ENCODE peak calls at places on chromosomes 13 and 19, in eight cellular contexts. X, I, A, B, R, L, K and T are unnamed samples.

GRCh38 chr19:28014821-28015405 is 1198.0 kb downstream of the UQCRFS1 start:
- DNase-seq in X (no peak), I (no peak), A (no peak), B (no peak), R (no peak), L (no peak), K (no peak), T (no peak)

GRCh38 chr13:33644607-33645543 is 173.1 kb upstream of the RFC3 start:
- DNase-seq in X (no peak), I (no peak), A (no peak), B (peak; percentile 75), R (no peak), L (no peak), K (no peak), T (no peak)

GRCh38 chr13:101309014-101309619 is 107.2 kb downstream of the NALCN start:
- DNase-seq in X (no peak), I (no peak), A (no peak), B (no peak), R (no peak), L (no peak), K (no peak), T (no peak)

GRCh38 chr19:3012522-3013260 is 16.4 kb downstream of the TLE2 start:
- DNase-seq in X (peak; percentile 36), I (no peak), A (no peak), B (no peak), R (no peak), L (no peak), K (no peak), T (no peak)

GRCh38 chr19:40274585-40275544 is 10.3 kb downstream of the AKT2 start:
- DNase-seq in X (no peak), I (peak; percentile 54), A (no peak), B (peak; percentile 82), R (no peak), L (no peak), K (no peak), T (no peak)

GRCh38 chr13:66348745-66349720 is 881.1 kb downstream of the PCDH9 start:
- DNase-seq in X (no peak), I (no peak), A (no peak), B (no peak), R (no peak), L (no peak), K (no peak), T (no peak)

GRCh38 chr19:1274081-1274851 is 1.1 kb upstream of the FAM174C start:
- DNase-seq in X (no peak), I (no peak), A (no peak), B (peak; percentile 58), R (no peak), L (no peak), K (no peak), T (no peak)

GRCh38 chr13:61142506-61142905 is 273.1 kb downstream of the PCDH20 start:
- DNase-seq in X (no peak), I (no peak), A (no peak), B (no peak), R (no peak), L (no peak), K (no peak), T (no peak)

GRCh38 chr19:42441047-42441440 is 1.7 kb downstream of the CXCL17 start:
- DNase-seq in X (no peak), I (no peak), A (no peak), B (peak; percentile 58), R (no peak), L (no peak), K (no peak), T (no peak)

GRCh38 chr13:85586422-85586831 is 212.8 kb downstream of the SLITRK6 start:
- DNase-seq in X (no peak), I (no peak), A (no peak), B (no peak), R (no peak), L (no peak), K (no peak), T (no peak)

GRCh38 chr13:40388617-40389016 is 277.8 kb downstream of the FOXO1 start:
- DNase-seq in X (no peak), I (peak; percentile 80), A (no peak), B (no peak), R (no peak), L (no peak), K (no peak), T (peak; percentile 75)

GRCh38 chr13:50592412-50593145 is 250.9 kb downstream of the DLEU7 start:
- DNase-seq in X (no peak), I (no peak), A (no peak), B (no peak), R (no peak), L (no peak), K (no peak), T (no peak)

GRCh38 chr19:13396256-13397080 is 109.8 kb downstream of the CACNA1A start:
- DNase-seq in X (peak; percentile 78), I (peak; percentile 10), A (peak; percentile 27), B (no peak), R (no peak), L (no peak), K (peak; percentile 59), T (no peak)

GRCh38 chr19:56091751-56092546 is 29.1 kb downstream of the ZNF787 start:
- DNase-seq in X (no peak), I (no peak), A (peak; percentile 61), B (no peak), R (no peak), L (no peak), K (no peak), T (no peak)

GRCh38 chr13:75896271-75896670 is 260.1 kb downstream of the LMO7 start:
- DNase-seq in X (no peak), I (no peak), A (no peak), B (no peak), R (no peak), L (no peak), K (no peak), T (no peak)

GRCh38 chr19:22832031-22832762 is at the start of gene ZNF723:
- DNase-seq in X (no peak), I (no peak), A (no peak), B (no peak), R (no peak), L (peak; percentile 82), K (no peak), T (no peak)

GRCh38 chr13:113900646-113901045 is 36.8 kb upstream of the GAS6 start:
- DNase-seq in X (no peak), I (no peak), A (no peak), B (no peak), R (no peak), L (peak; percentile 63), K (no peak), T (no peak)

GRCh38 chr13:85590231-85590931 is 208.8 kb downstream of the SLITRK6 start:
- DNase-seq in X (no peak), I (no peak), A (no peak), B (no peak), R (no peak), L (no peak), K (no peak), T (no peak)

GRCh38 chr13:43085545-43085944 is 62.2 kb downstream of the DNAJC15 start:
- DNase-seq in X (no peak), I (peak; percentile 45), A (peak; percentile 8), B (no peak), R (no peak), L (no peak), K (no peak), T (no peak)
- TF ChIP-seq CTCF in X (peak; percentile 34), I (peak; percentile 78), A (peak; percentile 50), B (peak; percentile 17), R (peak; percentile 43), L (peak; percentile 70), K (peak; percentile 54), T (peak; percentile 76)

GRCh38 chr13:45441633-45442032 is 23.1 kb upstream of the COG3 start:
- DNase-seq in X (no peak), I (no peak), A (no peak), B (no peak), R (no peak), L (no peak), K (no peak), T (no peak)
- TF ChIP-seq CTCF in X (no peak), I (no peak), A (no peak), B (no peak), R (no peak), L (peak; percentile 43), K (no peak), T (no peak)

DNA sequence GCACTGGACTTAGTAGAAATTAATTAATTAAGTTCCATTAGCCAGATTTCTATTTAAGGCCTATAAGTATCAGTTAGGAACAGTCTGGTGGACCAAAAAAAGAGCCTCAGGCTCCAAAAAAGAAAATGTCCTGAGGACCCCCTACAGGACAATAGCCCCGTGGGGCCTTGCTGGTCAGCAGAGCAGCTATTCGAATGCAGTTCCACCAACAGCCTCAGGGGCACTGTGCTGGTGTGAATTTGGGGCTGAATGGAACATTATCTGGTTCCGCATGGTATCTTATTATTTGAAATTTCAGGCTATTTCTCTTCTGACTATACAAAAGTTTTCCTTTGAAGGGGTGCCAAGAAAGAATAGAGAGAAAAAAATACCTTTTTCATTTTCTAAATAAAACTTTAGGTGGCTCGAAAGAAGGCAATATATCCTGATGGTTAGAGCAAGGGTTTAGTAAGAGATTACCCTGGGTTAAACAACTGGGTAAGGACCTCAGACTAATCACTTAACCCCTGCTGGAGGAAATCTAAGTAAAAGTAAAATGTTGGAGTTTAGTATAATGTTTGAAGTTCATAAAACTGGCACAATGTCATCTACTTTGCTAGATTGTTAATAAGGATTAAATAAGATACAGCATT is 147.2 kb downstream of the MIPEP start:
- DNase-seq in X (peak; percentile 64), I (no peak), A (peak; percentile 44), B (no peak), R (no peak), L (no peak), K (peak; percentile 32), T (no peak)
- TF ChIP-seq CTCF in X (peak; percentile 49), I (peak; percentile 42), A (peak; percentile 16), B (peak; percentile 39), R (no peak), L (peak; percentile 45), K (peak; percentile 64), T (no peak)

GRCh38 chr13:23723463-23723862 is 153.3 kb downstream of the TNFRSF19 start:
- DNase-seq in X (no peak), I (no peak), A (no peak), B (no peak), R (no peak), L (no peak), K (no peak), T (no peak)
- TF ChIP-seq CTCF in X (no peak), I (no peak), A (no peak), B (no peak), R (no peak), L (no peak), K (no peak), T (no peak)

GRCh38 chr19:58228584-58229254 is at the start of gene ZNF544:
- DNase-seq in X (peak; percentile 81), I (peak; percentile 63), A (peak; percentile 75), B (peak; percentile 89), R (no peak), L (peak; percentile 89), K (peak; percentile 71), T (peak; percentile 43)

GRCh38 chr19:58227964-58228583 is 640 bp upstream of the ZNF544 start:
- DNase-seq in X (no peak), I (no peak), A (no peak), B (no peak), R (no peak), L (no peak), K (no peak), T (no peak)

DNA sequence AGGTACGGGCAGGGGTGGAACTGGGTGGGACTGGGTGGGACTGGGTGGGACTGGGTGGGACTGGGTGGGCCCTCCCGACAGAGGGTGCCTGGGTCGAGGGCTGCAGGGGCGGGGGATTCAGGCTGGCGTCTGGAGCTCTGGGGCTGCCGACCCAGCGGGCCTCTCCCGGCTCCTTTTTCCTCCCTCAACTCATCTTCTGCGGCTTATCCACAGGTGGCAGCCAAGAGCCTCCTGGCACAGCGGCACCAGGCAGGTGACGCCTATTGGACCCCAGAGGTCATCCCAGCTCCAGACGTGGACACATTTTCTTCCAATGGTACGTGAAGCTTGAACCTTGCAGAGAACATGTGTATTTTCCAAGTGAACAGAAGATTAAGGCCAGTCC is 533 bp downstream of the ZNF544 start:
- DNase-seq in X (peak; percentile 60), I (no peak), A (peak; percentile 32), B (peak; percentile 54), R (no peak), L (no peak), K (peak; percentile 5), T (no peak)
- TF ChIP-seq CTCF in X (no peak), I (no peak), A (no peak), B (peak; percentile 24), R (no peak), L (peak; percentile 38), K (no peak), T (no peak)